ENCODE peak calls at places on chromosomes 3 and 15, in eight cellular contexts. V is HFF-Myc, T is B cell, X is NCI-H1417, A is ELF-1, B is HFFc6, U is T-helper 2 cell, J is NCI-H2029 treated with DMSO at 0.1 percent for 48 hours. F is an unnamed sample.

GRCh38 chr3:25618043-25618442 is 46.7 kb downstream of the TOP2B start:
- DNase-seq in V (no peak), T (no peak), X (no peak), A (no peak), B (no peak), U (no peak), J (no peak), F (no peak)

GRCh38 chr3:107943860-107944543 is 146.8 kb downstream of the CD47 start:
- DNase-seq in V (no peak), T (no peak), X (no peak), A (no peak), B (no peak), U (no peak), J (no peak), F (no peak)

GRCh38 chr15:35047528-35047927 is 37.6 kb downstream of the NANOGP8 start:
- DNase-seq in V (no peak), T (no peak), X (no peak), A (no peak), B (no peak), U (no peak), J (no peak), F (no peak)

GRCh38 chr3:70840106-70840870 is 527.9 kb upstream of the MDFIC2 start:
- DNase-seq in V (no peak), T (no peak), X (no peak), A (peak), B (no peak), U (no peak), J (no peak), F (no peak)

GRCh38 chr3:76824658-76825310 is 215.1 kb upstream of the ROBO2 start:
- DNase-seq in V (no peak), T (no peak), X (no peak), A (no peak), B (no peak), U (no peak), J (no peak), F (no peak)

GRCh38 chr3:59424268-59425010 is 374.6 kb upstream of the CFAP20DC start:
- DNase-seq in V (peak), T (no peak), X (no peak), A (no peak), B (no peak), U (no peak), J (no peak), F (peak)

GRCh38 chr3:27317096-27317495 is 52.1 kb downstream of the NEK10 start:
- DNase-seq in V (no peak), T (no peak), X (no peak), A (no peak), B (no peak), U (no peak), J (no peak), F (no peak)

GRCh38 chr3:58952128-58952917 is 97.5 kb downstream of the CFAP20DC start:
- DNase-seq in V (no peak), T (no peak), X (no peak), A (no peak), B (no peak), U (no peak), J (no peak), F (no peak)

GRCh38 chr3:65855370-65856100 is 183.2 kb downstream of the MAGI1 start:
- DNase-seq in V (no peak), T (no peak), X (no peak), A (no peak), B (peak), U (no peak), J (no peak), F (no peak)

GRCh38 chr3:71070497-71071465 is 512.7 kb downstream of the FOXP1 start:
- DNase-seq in V (no peak), T (no peak), X (peak), A (no peak), B (no peak), U (no peak), J (no peak), F (no peak)

GRCh38 chr3:131025500-131025899 is 1.1 kb downstream of the ASTE1 start:
- DNase-seq in V (no peak), T (no peak), X (peak), A (no peak), B (no peak), U (no peak), J (no peak), F (no peak)

GRCh38 chr15:31486906-31487695 is 160.5 kb downstream of the KLF13 start:
- DNase-seq in V (no peak), T (no peak), X (no peak), A (no peak), B (no peak), U (no peak), J (no peak), F (no peak)

GRCh38 chr3:58544546-58544945 is 7.6 kb upstream of the ACOX2 start:
- DNase-seq in V (no peak), T (no peak), X (no peak), A (no peak), B (no peak), U (no peak), J (no peak), F (no peak)

GRCh38 chr3:139414608-139415224 is 25.3 kb upstream of the COPB2 start:
- DNase-seq in V (no peak), T (no peak), X (no peak), A (no peak), B (no peak), U (no peak), J (no peak), F (no peak)

GRCh38 chr3:10352146-10352911 is 31.4 kb upstream of the SEC13 start:
- DNase-seq in V (no peak), T (no peak), X (no peak), A (no peak), B (peak), U (no peak), J (no peak), F (no peak)

GRCh38 chr3:157159037-157159761 is 748 bp downstream of the CCNL1 start:
- DNase-seq in V (no peak), T (peak), X (peak), A (peak), B (no peak), U (peak), J (peak), F (no peak)

GRCh38 chr3:139571744-139572143 is 32.2 kb upstream of the RBP1 start:
- DNase-seq in V (no peak), T (no peak), X (no peak), A (no peak), B (no peak), U (no peak), J (no peak), F (no peak)

GRCh38 chr15:62972814-62973213 is 69.7 kb upstream of the TPM1 start:
- DNase-seq in V (no peak), T (no peak), X (no peak), A (no peak), B (peak), U (no peak), J (no peak), F (peak)

GRCh38 chr15:66940368-66940767 is 125.0 kb upstream of the SMAD3 start:
- DNase-seq in V (no peak), T (no peak), X (no peak), A (no peak), B (peak), U (no peak), J (no peak), F (no peak)

F was measured in AG09319.